ENCODE peak calls at places on chromosomes 11 and 22, in seven cellular contexts. One of them, this sample, is unnamed.

GRCh38 chr11:729492-730074 is 17.7 kb upstream of the TALDO1 start:
- DNase-seq in HCT116: no peak
- DNase-seq in HFF-Myc: no peak
- DNase-seq in cardiac muscle cell: no peak
- DNase-seq in BJ: no peak
- DNase-seq in mammary epithelial cell: no peak
- DNase-seq in CD8-positive, alpha-beta T cell: no peak
- DNase-seq in this sample: no peak

GRCh38 chr11:2884424-2884815 is 1.2 kb downstream of the CDKN1C start:
- DNase-seq in mammary epithelial cell: no peak
- DNase-seq in HCT116: no peak
- DNase-seq in HFF-Myc: no peak
- DNase-seq in cardiac muscle cell: peak
- DNase-seq in BJ: no peak
- DNase-seq in CD8-positive, alpha-beta T cell: no peak
- DNase-seq in this sample: no peak

GRCh38 chr22:19612866-19613572 is 88.8 kb upstream of the CLDN5 start:
- DNase-seq in BJ: no peak
- DNase-seq in mammary epithelial cell: no peak
- DNase-seq in HFF-Myc: no peak
- DNase-seq in HCT116: no peak
- DNase-seq in cardiac muscle cell: no peak
- DNase-seq in CD8-positive, alpha-beta T cell: no peak
- DNase-seq in this sample: no peak

GRCh38 chr22:37904572-37905533 is 1.2 kb upstream of the MICALL1 start:
- DNase-seq in mammary epithelial cell: peak
- DNase-seq in BJ: peak
- DNase-seq in HFF-Myc: peak
- DNase-seq in HCT116: peak
- DNase-seq in cardiac muscle cell: peak
- DNase-seq in CD8-positive, alpha-beta T cell: no peak
- DNase-seq in this sample: no peak

GRCh38 chr11:119347242-119347641 is 737 bp upstream of the MFRP start:
- DNase-seq in BJ: peak
- DNase-seq in HFF-Myc: no peak
- DNase-seq in HCT116: no peak
- DNase-seq in cardiac muscle cell: no peak
- DNase-seq in CD8-positive, alpha-beta T cell: no peak
- DNase-seq in mammary epithelial cell: no peak
- DNase-seq in this sample: no peak

GRCh38 chr22:23230348-23231068 is 50.2 kb downstream of the BCR start:
- DNase-seq in cardiac muscle cell: no peak
- DNase-seq in BJ: no peak
- DNase-seq in HCT116: no peak
- DNase-seq in CD8-positive, alpha-beta T cell: no peak
- DNase-seq in HFF-Myc: no peak
- DNase-seq in mammary epithelial cell: no peak
- DNase-seq in this sample: no peak

GRCh38 chr22:44496844-44497217 is 1.2 kb downstream of the RTL6 start:
- DNase-seq in CD8-positive, alpha-beta T cell: no peak
- DNase-seq in BJ: no peak
- DNase-seq in HFF-Myc: no peak
- DNase-seq in mammary epithelial cell: no peak
- DNase-seq in cardiac muscle cell: no peak
- DNase-seq in HCT116: no peak
- DNase-seq in this sample: no peak

GRCh38 chr11:62552931-62553838 is 6.6 kb upstream of the AHNAK start:
- DNase-seq in cardiac muscle cell: peak
- DNase-seq in BJ: peak
- DNase-seq in CD8-positive, alpha-beta T cell: peak
- DNase-seq in mammary epithelial cell: peak
- DNase-seq in HFF-Myc: peak
- DNase-seq in HCT116: peak
- DNase-seq in this sample: no peak

GRCh38 chr11:44916797-44917196 is 33.9 kb downstream of the TP53I11 start:
- DNase-seq in CD8-positive, alpha-beta T cell: no peak
- DNase-seq in HFF-Myc: no peak
- DNase-seq in cardiac muscle cell: no peak
- DNase-seq in BJ: no peak
- DNase-seq in HCT116: no peak
- DNase-seq in mammary epithelial cell: no peak
- DNase-seq in this sample: no peak

GRCh38 chr11:43983221-43983795 is 40.9 kb downstream of the C11orf96 start:
- DNase-seq in BJ: no peak
- DNase-seq in CD8-positive, alpha-beta T cell: no peak
- DNase-seq in HFF-Myc: no peak
- DNase-seq in cardiac muscle cell: no peak
- DNase-seq in mammary epithelial cell: no peak
- DNase-seq in HCT116: no peak
- DNase-seq in this sample: no peak

GRCh38 chr11:8354622-8355417 is 91.1 kb upstream of the LMO1 start:
- DNase-seq in CD8-positive, alpha-beta T cell: no peak
- DNase-seq in BJ: no peak
- DNase-seq in HFF-Myc: no peak
- DNase-seq in HCT116: no peak
- DNase-seq in cardiac muscle cell: peak
- DNase-seq in mammary epithelial cell: peak
- DNase-seq in this sample: no peak

GRCh38 chr11:128342511-128343133 is 244.7 kb downstream of the ETS1 start:
- DNase-seq in mammary epithelial cell: peak
- DNase-seq in HFF-Myc: peak
- DNase-seq in CD8-positive, alpha-beta T cell: peak
- DNase-seq in cardiac muscle cell: peak
- DNase-seq in HCT116: no peak
- DNase-seq in BJ: peak
- DNase-seq in this sample: no peak

GRCh38 chr11:34395916-34396555 is 38.2 kb upstream of the ABTB2 start:
- DNase-seq in cardiac muscle cell: no peak
- DNase-seq in HFF-Myc: peak
- DNase-seq in mammary epithelial cell: peak
- DNase-seq in CD8-positive, alpha-beta T cell: no peak
- DNase-seq in BJ: no peak
- DNase-seq in HCT116: no peak
- DNase-seq in this sample: no peak

GRCh38 chr11:46504817-46505613 is 88.8 kb downstream of the AMBRA1 start:
- DNase-seq in cardiac muscle cell: no peak
- DNase-seq in CD8-positive, alpha-beta T cell: no peak
- DNase-seq in mammary epithelial cell: peak
- DNase-seq in BJ: no peak
- DNase-seq in HCT116: no peak
- DNase-seq in HFF-Myc: no peak
- DNase-seq in this sample: no peak

GRCh38 chr11:8631395-8632110 is 37.5 kb upstream of the STK33 start:
- DNase-seq in cardiac muscle cell: peak
- DNase-seq in HCT116: no peak
- DNase-seq in CD8-positive, alpha-beta T cell: no peak
- DNase-seq in mammary epithelial cell: peak
- DNase-seq in BJ: no peak
- DNase-seq in HFF-Myc: peak
- DNase-seq in this sample: no peak

GRCh38 chr11:108025387-108026080 is 16.8 kb downstream of the CUL5 start:
- DNase-seq in BJ: no peak
- DNase-seq in mammary epithelial cell: no peak
- DNase-seq in HCT116: no peak
- DNase-seq in CD8-positive, alpha-beta T cell: no peak
- DNase-seq in HFF-Myc: no peak
- DNase-seq in cardiac muscle cell: no peak
- DNase-seq in this sample: no peak

GRCh38 chr11:108032800-108033199 is 24.1 kb downstream of the CUL5 start:
- DNase-seq in BJ: no peak
- DNase-seq in mammary epithelial cell: no peak
- DNase-seq in CD8-positive, alpha-beta T cell: no peak
- DNase-seq in cardiac muscle cell: no peak
- DNase-seq in HFF-Myc: no peak
- DNase-seq in HCT116: no peak
- DNase-seq in this sample: no peak

DNA sequence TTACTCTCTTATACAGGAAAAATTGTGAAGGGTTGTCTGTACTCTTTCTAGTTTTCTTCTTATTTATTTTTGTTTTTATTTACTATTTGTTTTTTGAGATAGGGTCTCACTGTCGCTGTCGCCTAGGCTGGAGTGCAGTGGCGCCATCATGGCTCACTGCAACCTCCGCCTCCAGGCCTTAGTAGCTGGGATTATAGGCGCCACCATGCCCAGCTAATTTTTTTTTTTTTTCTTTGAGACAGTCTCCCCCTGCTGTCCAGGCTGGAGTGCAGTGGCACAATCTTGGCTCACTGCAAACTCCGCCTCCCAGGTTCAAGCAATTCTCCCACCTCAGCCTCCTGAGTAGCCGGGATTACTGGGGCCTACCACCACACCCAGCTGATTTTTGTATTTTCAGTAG is 18.4 kb downstream of the CUL5 start:
- DNase-seq in HFF-Myc: no peak
- DNase-seq in mammary epithelial cell: no peak
- DNase-seq in BJ: no peak
- DNase-seq in cardiac muscle cell: no peak
- DNase-seq in CD8-positive, alpha-beta T cell: no peak
- DNase-seq in HCT116: no peak
- DNase-seq in this sample: no peak
- TF ChIP-seq CTCF in HFF-Myc: peak
- TF ChIP-seq CTCF in mammary epithelial cell: no peak
- TF ChIP-seq CTCF in BJ: no peak
- TF ChIP-seq CTCF in cardiac muscle cell: no peak
- TF ChIP-seq CTCF in CD8-positive, alpha-beta T cell: no peak
- TF ChIP-seq CTCF in HCT116: peak
- TF ChIP-seq CTCF in this sample: no peak

GRCh38 chr11:1821562-1821961 is 13.2 kb upstream of the SYT8 start:
- DNase-seq in BJ: no peak
- DNase-seq in HCT116: no peak
- DNase-seq in mammary epithelial cell: no peak
- DNase-seq in CD8-positive, alpha-beta T cell: no peak
- DNase-seq in HFF-Myc: no peak
- DNase-seq in cardiac muscle cell: no peak
- DNase-seq in this sample: no peak

GRCh38 chr11:1825039-1825740 is 9.6 kb upstream of the SYT8 start:
- DNase-seq in mammary epithelial cell: no peak
- DNase-seq in BJ: no peak
- DNase-seq in cardiac muscle cell: peak
- DNase-seq in CD8-positive, alpha-beta T cell: no peak
- DNase-seq in HCT116: no peak
- DNase-seq in HFF-Myc: no peak
- DNase-seq in this sample: peak

GRCh38 chr11:1822648-1823375 is 12.0 kb upstream of the SYT8 start:
- DNase-seq in mammary epithelial cell: no peak
- DNase-seq in CD8-positive, alpha-beta T cell: no peak
- DNase-seq in HFF-Myc: no peak
- DNase-seq in BJ: no peak
- DNase-seq in cardiac muscle cell: no peak
- DNase-seq in HCT116: no peak
- DNase-seq in this sample: no peak

GRCh38 chr11:1824221-1825038 is 10.4 kb upstream of the SYT8 start:
- DNase-seq in mammary epithelial cell: no peak
- DNase-seq in HFF-Myc: no peak
- DNase-seq in CD8-positive, alpha-beta T cell: no peak
- DNase-seq in BJ: no peak
- DNase-seq in cardiac muscle cell: no peak
- DNase-seq in HCT116: no peak
- DNase-seq in this sample: no peak

GRCh38 chr11:1823376-1824220 is 11.2 kb upstream of the SYT8 start:
- DNase-seq in BJ: no peak
- DNase-seq in mammary epithelial cell: no peak
- DNase-seq in cardiac muscle cell: no peak
- DNase-seq in HCT116: no peak
- DNase-seq in CD8-positive, alpha-beta T cell: no peak
- DNase-seq in HFF-Myc: no peak
- DNase-seq in this sample: no peak
- TF ChIP-seq CTCF in BJ: no peak
- TF ChIP-seq CTCF in mammary epithelial cell: no peak
- TF ChIP-seq CTCF in cardiac muscle cell: no peak
- TF ChIP-seq CTCF in HCT116: no peak
- TF ChIP-seq CTCF in CD8-positive, alpha-beta T cell: no peak
- TF ChIP-seq CTCF in HFF-Myc: no peak
- TF ChIP-seq CTCF in this sample: no peak

GRCh38 chr22:40805239-40805638 is 13.9 kb downstream of the SLC25A17 start:
- DNase-seq in HCT116: no peak
- DNase-seq in HFF-Myc: no peak
- DNase-seq in cardiac muscle cell: no peak
- DNase-seq in mammary epithelial cell: no peak
- DNase-seq in BJ: no peak
- DNase-seq in CD8-positive, alpha-beta T cell: no peak
- DNase-seq in this sample: no peak
- TF ChIP-seq CTCF in HCT116: no peak
- TF ChIP-seq CTCF in HFF-Myc: no peak
- TF ChIP-seq CTCF in cardiac muscle cell: no peak
- TF ChIP-seq CTCF in mammary epithelial cell: no peak
- TF ChIP-seq CTCF in BJ: no peak
- TF ChIP-seq CTCF in CD8-positive, alpha-beta T cell: no peak
- TF ChIP-seq CTCF in this sample: no peak

GRCh38 chr22:49616356-49617231 is 211.1 kb downstream of the BRD1 start:
- DNase-seq in BJ: no peak
- DNase-seq in HFF-Myc: no peak
- DNase-seq in cardiac muscle cell: no peak
- DNase-seq in CD8-positive, alpha-beta T cell: no peak
- DNase-seq in mammary epithelial cell: no peak
- DNase-seq in HCT116: no peak
- DNase-seq in this sample: no peak

GRCh38 chr22:49618689-49618953 is 209.1 kb downstream of the BRD1 start:
- DNase-seq in CD8-positive, alpha-beta T cell: no peak
- DNase-seq in HFF-Myc: no peak
- DNase-seq in cardiac muscle cell: no peak
- DNase-seq in BJ: no peak
- DNase-seq in mammary epithelial cell: no peak
- DNase-seq in HCT116: no peak
- DNase-seq in this sample: no peak

GRCh38 chr22:49617264-49617663 is 210.4 kb downstream of the BRD1 start:
- DNase-seq in mammary epithelial cell: no peak
- DNase-seq in CD8-positive, alpha-beta T cell: no peak
- DNase-seq in BJ: no peak
- DNase-seq in cardiac muscle cell: no peak
- DNase-seq in HCT116: no peak
- DNase-seq in HFF-Myc: no peak
- DNase-seq in this sample: no peak

GRCh38 chr22:49619301-49619700 is 208.4 kb downstream of the BRD1 start:
- DNase-seq in mammary epithelial cell: no peak
- DNase-seq in CD8-positive, alpha-beta T cell: no peak
- DNase-seq in BJ: no peak
- DNase-seq in cardiac muscle cell: no peak
- DNase-seq in HCT116: no peak
- DNase-seq in HFF-Myc: no peak
- DNase-seq in this sample: no peak

DNA sequence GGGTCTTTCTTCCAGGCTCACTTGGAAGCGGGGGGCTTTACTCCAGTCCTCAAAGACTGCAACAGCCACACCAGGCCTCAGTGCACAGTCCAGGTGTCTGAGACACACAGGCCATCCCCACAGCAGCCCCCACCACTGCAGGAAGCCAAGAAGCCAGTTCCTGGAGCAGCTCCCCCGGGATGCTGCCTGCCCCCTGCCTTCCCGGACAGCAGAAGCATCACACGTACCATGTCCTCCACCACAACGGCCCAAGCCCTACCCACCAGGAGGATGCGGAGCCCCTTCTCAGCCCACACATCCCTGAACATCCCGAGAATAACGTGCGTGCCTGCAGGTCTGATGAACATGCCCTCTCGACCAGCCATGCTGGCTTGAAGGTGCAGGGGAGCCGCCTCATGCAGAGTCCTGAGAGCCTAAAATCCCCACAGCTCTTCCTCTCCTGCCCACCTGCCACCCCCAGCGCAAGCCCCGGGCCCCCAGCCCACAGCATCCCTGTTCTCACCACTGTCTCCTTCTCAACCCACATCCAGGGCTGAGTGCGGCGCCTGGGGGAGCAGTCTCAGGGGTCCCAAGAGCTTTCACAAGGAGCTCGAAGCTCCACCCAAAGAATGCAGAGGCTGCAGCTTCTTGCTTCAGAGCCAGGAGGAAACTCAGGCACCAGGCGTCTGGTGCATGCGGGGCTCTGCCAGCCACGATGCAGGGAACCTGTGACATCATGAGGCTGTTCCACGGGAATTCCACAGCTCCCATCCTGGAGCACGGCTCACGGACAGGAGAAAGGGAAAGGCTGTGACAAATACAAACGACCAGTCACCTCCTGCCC is 209.6 kb downstream of the BRD1 start:
- DNase-seq in CD8-positive, alpha-beta T cell: no peak
- DNase-seq in BJ: no peak
- DNase-seq in HCT116: no peak
- DNase-seq in mammary epithelial cell: no peak
- DNase-seq in cardiac muscle cell: no peak
- DNase-seq in HFF-Myc: no peak
- DNase-seq in this sample: no peak
- TF ChIP-seq CTCF in CD8-positive, alpha-beta T cell: no peak
- TF ChIP-seq CTCF in BJ: no peak
- TF ChIP-seq CTCF in HCT116: no peak
- TF ChIP-seq CTCF in mammary epithelial cell: no peak
- TF ChIP-seq CTCF in cardiac muscle cell: no peak
- TF ChIP-seq CTCF in HFF-Myc: no peak
- TF ChIP-seq CTCF in this sample: no peak